ENCODE peak calls at places on chromosomes 2 and 18, in four cellular contexts. One of them, this sample, is unnamed.

GRCh38 chr2:35199298-35199697 is 1156.3 kb upstream of the CRIM1 start:
- DNase-seq in breast epithelium: no peak
- DNase-seq in HepG2: no peak
- DNase-seq in Peyer's patch: no peak
- DNase-seq in this sample: no peak

GRCh38 chr2:58042486-58042970 is 4.1 kb upstream of the VRK2 start:
- DNase-seq in breast epithelium: no peak
- DNase-seq in HepG2: peak; percentile 95
- DNase-seq in Peyer's patch: no peak
- DNase-seq in this sample: no peak

GRCh38 chr2:102439065-102439695 is 16.2 kb downstream of the IL18RAP start:
- DNase-seq in breast epithelium: no peak
- DNase-seq in HepG2: peak; percentile 10
- DNase-seq in Peyer's patch: no peak
- DNase-seq in this sample: no peak

GRCh38 chr2:27833931-27834330 is 56.3 kb downstream of the RBKS start:
- DNase-seq in breast epithelium: no peak
- DNase-seq in HepG2: no peak
- DNase-seq in Peyer's patch: no peak
- DNase-seq in this sample: no peak

GRCh38 chr2:121721926-121722325 is 14.7 kb downstream of the NIFK start:
- DNase-seq in breast epithelium: no peak
- DNase-seq in HepG2: no peak
- DNase-seq in Peyer's patch: no peak
- DNase-seq in this sample: no peak

GRCh38 chr18:3234457-3234856 is 13.1 kb upstream of the MYL12A start:
- DNase-seq in breast epithelium: no peak
- DNase-seq in HepG2: no peak
- DNase-seq in Peyer's patch: no peak
- DNase-seq in this sample: no peak

GRCh38 chr18:65398347-65398746 is 352.5 kb upstream of the CDH7 start:
- DNase-seq in breast epithelium: no peak
- DNase-seq in HepG2: no peak
- DNase-seq in Peyer's patch: no peak
- DNase-seq in this sample: no peak

GRCh38 chr2:127080941-127081769 is 25.8 kb downstream of the BIN1 start:
- DNase-seq in breast epithelium: no peak
- DNase-seq in HepG2: no peak
- DNase-seq in Peyer's patch: peak; percentile 67
- DNase-seq in this sample: peak; percentile 56

GRCh38 chr2:30257266-30258214 is 26.2 kb downstream of the LBH start:
- DNase-seq in breast epithelium: no peak
- DNase-seq in HepG2: no peak
- DNase-seq in Peyer's patch: no peak
- DNase-seq in this sample: no peak

GRCh38 chr2:119702918-119703401 is 24.0 kb downstream of the TMEM177 start:
- DNase-seq in breast epithelium: peak; percentile 29
- DNase-seq in HepG2: peak; percentile 73
- DNase-seq in Peyer's patch: peak; percentile 58
- DNase-seq in this sample: peak; percentile 58

GRCh38 chr2:228723599-228723998 is 542.1 kb upstream of the SPHKAP start:
- DNase-seq in breast epithelium: no peak
- DNase-seq in HepG2: no peak
- DNase-seq in Peyer's patch: no peak
- DNase-seq in this sample: no peak

GRCh38 chr2:136029149-136029548 is 43.7 kb upstream of the DARS1 start:
- DNase-seq in breast epithelium: no peak
- DNase-seq in HepG2: no peak
- DNase-seq in Peyer's patch: no peak
- DNase-seq in this sample: no peak

GRCh38 chr2:235468978-235469694 is 24.7 kb upstream of the AGAP1 start:
- DNase-seq in breast epithelium: peak; percentile 31
- DNase-seq in HepG2: no peak
- DNase-seq in Peyer's patch: no peak
- DNase-seq in this sample: no peak

GRCh38 chr2:20223345-20224190 is 1.4 kb downstream of the SDC1 start:
- DNase-seq in breast epithelium: peak; percentile 61
- DNase-seq in HepG2: peak; percentile 61
- DNase-seq in Peyer's patch: no peak
- DNase-seq in this sample: no peak

GRCh38 chr2:46334389-46335345 is 37.5 kb downstream of the EPAS1 start:
- DNase-seq in breast epithelium: no peak
- DNase-seq in HepG2: no peak
- DNase-seq in Peyer's patch: no peak
- DNase-seq in this sample: no peak

GRCh38 chr2:33526132-33526531 is 49.7 kb downstream of the RASGRP3 start:
- DNase-seq in breast epithelium: no peak
- DNase-seq in HepG2: no peak
- DNase-seq in Peyer's patch: no peak
- DNase-seq in this sample: no peak

GRCh38 chr2:144362401-144362800 is 157.5 kb downstream of the ZEB2 start:
- DNase-seq in breast epithelium: no peak
- DNase-seq in HepG2: no peak
- DNase-seq in Peyer's patch: no peak
- DNase-seq in this sample: no peak

GRCh38 chr2:235669269-235669831 is 175.5 kb downstream of the AGAP1 start:
- DNase-seq in breast epithelium: no peak
- DNase-seq in HepG2: peak; percentile 69
- DNase-seq in Peyer's patch: no peak
- DNase-seq in this sample: no peak

GRCh38 chr2:37585295-37585908 is 86.0 kb downstream of the CDC42EP3 start:
- DNase-seq in breast epithelium: no peak
- DNase-seq in HepG2: no peak
- DNase-seq in Peyer's patch: peak; percentile 26
- DNase-seq in this sample: no peak

GRCh38 chr2:47602996-47603395 is 179.9 kb upstream of the MSH6 start:
- DNase-seq in breast epithelium: no peak
- DNase-seq in HepG2: no peak
- DNase-seq in Peyer's patch: no peak
- DNase-seq in this sample: no peak

GRCh38 chr2:215968499-215968898 is 44.9 kb downstream of the MREG start:
- DNase-seq in breast epithelium: no peak
- DNase-seq in HepG2: no peak
- DNase-seq in Peyer's patch: no peak
- DNase-seq in this sample: no peak

GRCh38 chr2:168686485-168687191 is 115.8 kb upstream of the NOSTRIN start:
- DNase-seq in breast epithelium: no peak
- DNase-seq in HepG2: no peak
- DNase-seq in Peyer's patch: no peak
- DNase-seq in this sample: no peak

GRCh38 chr2:46002507-46002883 is 294.7 kb upstream of the EPAS1 start:
- DNase-seq in breast epithelium: no peak
- DNase-seq in HepG2: peak; percentile 88
- DNase-seq in Peyer's patch: no peak
- DNase-seq in this sample: no peak

GRCh38 chr2:143937563-143938346 is 582.2 kb downstream of the ZEB2 start:
- DNase-seq in breast epithelium: no peak
- DNase-seq in HepG2: no peak
- DNase-seq in Peyer's patch: no peak
- DNase-seq in this sample: no peak

GRCh38 chr2:24903527-24904103 is 16.4 kb downstream of the ADCY3 start:
- DNase-seq in breast epithelium: no peak
- DNase-seq in HepG2: no peak
- DNase-seq in Peyer's patch: no peak
- DNase-seq in this sample: no peak

GRCh38 chr2:136254681-136255080 is 136.7 kb upstream of the CXCR4 start:
- DNase-seq in breast epithelium: no peak
- DNase-seq in HepG2: no peak
- DNase-seq in Peyer's patch: no peak
- DNase-seq in this sample: no peak

GRCh38 chr2:166179201-166179600 is 51.4 kb upstream of the SCN1A start:
- DNase-seq in breast epithelium: no peak
- DNase-seq in HepG2: no peak
- DNase-seq in Peyer's patch: no peak
- DNase-seq in this sample: no peak

GRCh38 chr2:17429130-17429529 is 89.1 kb downstream of the RAD51AP2 start:
- DNase-seq in breast epithelium: no peak
- DNase-seq in HepG2: no peak
- DNase-seq in Peyer's patch: no peak
- DNase-seq in this sample: no peak

GRCh38 chr2:131156452-131157149 is 51.5 kb downstream of the PLEKHB2 start:
- DNase-seq in breast epithelium: no peak
- DNase-seq in HepG2: peak; percentile 37
- DNase-seq in Peyer's patch: no peak
- DNase-seq in this sample: no peak

DNA sequence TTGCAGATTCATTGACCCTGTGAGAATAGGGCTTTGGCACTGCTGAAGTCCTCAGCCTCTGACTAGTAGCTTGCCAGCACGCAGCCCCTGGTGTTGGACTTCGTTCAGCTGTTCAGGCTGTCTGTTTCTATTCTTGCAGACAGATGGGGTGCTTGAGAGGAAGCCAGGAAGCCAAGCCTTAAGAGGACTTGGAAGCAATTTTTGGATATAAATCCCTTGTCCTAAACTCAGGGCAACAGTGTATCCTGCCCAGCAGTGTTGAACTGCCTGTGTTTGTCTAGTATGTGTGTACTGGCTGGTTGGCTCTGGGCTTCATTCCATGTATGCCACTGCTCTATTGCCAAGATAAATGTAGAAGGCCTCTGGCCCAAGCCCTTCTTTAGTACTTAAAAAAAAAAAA is 108.6 kb downstream of the COMMD1 start:
- DNase-seq in breast epithelium: peak; percentile 84
- DNase-seq in HepG2: peak; percentile 38
- DNase-seq in Peyer's patch: no peak
- DNase-seq in this sample: no peak
- TF ChIP-seq CTCF in breast epithelium: no peak
- TF ChIP-seq CTCF in HepG2: peak; percentile 53
- TF ChIP-seq CTCF in Peyer's patch: no peak
- TF ChIP-seq CTCF in this sample: no peak

GRCh38 chr2:233174131-233174530 is 77.3 kb upstream of the ATG16L1 start:
- DNase-seq in breast epithelium: no peak
- DNase-seq in HepG2: no peak
- DNase-seq in Peyer's patch: no peak
- DNase-seq in this sample: no peak
- H3K4me1 ChIP-seq in breast epithelium: no peaks in the 10 kb centered on the region
- H3K4me1 ChIP-seq in HepG2: no peaks in the 10 kb centered on the region
- H3K4me1 ChIP-seq in Peyer's patch: no peaks in the 10 kb centered on the region
- H3K4me1 ChIP-seq in this sample: no peaks in the 10 kb centered on the region

GRCh38 chr2:128589681-128590080 is 271.0 kb upstream of the HS6ST1 start:
- DNase-seq in breast epithelium: no peak
- DNase-seq in HepG2: no peak
- DNase-seq in Peyer's patch: no peak
- DNase-seq in this sample: no peak
- TF ChIP-seq CTCF in breast epithelium: no peak
- TF ChIP-seq CTCF in HepG2: no peak
- TF ChIP-seq CTCF in Peyer's patch: no peak
- TF ChIP-seq CTCF in this sample: no peak

DNA sequence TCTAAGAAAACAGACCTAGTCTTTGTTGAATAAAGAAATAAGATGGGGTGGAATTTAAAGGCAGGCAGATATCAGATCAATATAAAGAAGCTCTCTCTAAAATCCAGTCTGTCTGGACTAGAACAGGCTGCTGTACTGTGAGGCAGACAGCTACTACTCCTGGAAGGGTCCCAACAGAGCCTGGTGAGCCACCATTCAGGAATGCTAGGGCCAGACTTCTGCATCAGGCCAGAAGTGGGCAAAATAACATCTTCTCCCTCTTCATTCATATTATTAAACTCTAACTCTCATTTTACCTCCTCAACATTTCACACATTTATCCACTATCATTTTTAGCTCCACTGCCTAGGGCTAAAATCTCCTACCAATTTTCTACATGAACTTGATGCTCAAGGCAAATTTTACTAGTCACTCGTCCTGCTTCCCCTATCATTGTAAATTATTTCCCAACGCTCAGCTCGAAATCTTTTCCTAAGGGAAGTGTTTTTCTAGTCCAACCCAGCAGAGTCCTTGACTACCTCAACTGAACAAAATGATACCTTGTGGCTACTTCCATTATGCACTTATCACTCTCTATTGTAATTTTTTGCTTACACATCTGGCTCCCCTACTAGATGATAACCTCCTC is 45.2 kb upstream of the GLS start:
- DNase-seq in breast epithelium: peak; percentile 44
- DNase-seq in HepG2: no peak
- DNase-seq in Peyer's patch: no peak
- DNase-seq in this sample: no peak
- H3K4me1 ChIP-seq in breast epithelium: no peaks in the 10 kb centered on the region
- H3K4me1 ChIP-seq in HepG2: peaks cover 4% of the 10 kb centered on the region
- H3K4me1 ChIP-seq in Peyer's patch: no peaks in the 10 kb centered on the region
- H3K4me1 ChIP-seq in this sample: no peaks in the 10 kb centered on the region

GRCh38 chr2:42095923-42096408 is 48.1 kb downstream of the PKDCC start:
- DNase-seq in breast epithelium: peak; percentile 54
- DNase-seq in HepG2: peak; percentile 81
- DNase-seq in Peyer's patch: peak; percentile 85
- DNase-seq in this sample: peak; percentile 84

GRCh38 chr2:42100696-42101585 is 53.1 kb downstream of the PKDCC start:
- DNase-seq in breast epithelium: peak; percentile 61
- DNase-seq in HepG2: no peak
- DNase-seq in Peyer's patch: peak; percentile 78
- DNase-seq in this sample: peak; percentile 75

GRCh38 chr2:42096869-42097591 is 49.2 kb downstream of the PKDCC start:
- DNase-seq in breast epithelium: no peak
- DNase-seq in HepG2: no peak
- DNase-seq in Peyer's patch: no peak
- DNase-seq in this sample: no peak

GRCh38 chr2:42099431-42100173 is 51.8 kb downstream of the PKDCC start:
- DNase-seq in breast epithelium: no peak
- DNase-seq in HepG2: no peak
- DNase-seq in Peyer's patch: peak; percentile 26
- DNase-seq in this sample: no peak

GRCh38 chr2:42098571-42099430 is 51.0 kb downstream of the PKDCC start:
- DNase-seq in breast epithelium: no peak
- DNase-seq in HepG2: no peak
- DNase-seq in Peyer's patch: peak; percentile 38
- DNase-seq in this sample: no peak
- TF ChIP-seq CTCF in breast epithelium: no peak
- TF ChIP-seq CTCF in HepG2: peak; percentile 20
- TF ChIP-seq CTCF in Peyer's patch: no peak
- TF ChIP-seq CTCF in this sample: no peak

GRCh38 chr2:54556659-54557121 is 100.6 kb downstream of the SPTBN1 start:
- DNase-seq in breast epithelium: no peak
- DNase-seq in HepG2: no peak
- DNase-seq in Peyer's patch: no peak
- DNase-seq in this sample: no peak
- H3K4me1 ChIP-seq in breast epithelium: peaks cover 8% of the 10 kb centered on the region
- H3K4me1 ChIP-seq in HepG2: peaks cover 58% of the 10 kb centered on the region
- H3K4me1 ChIP-seq in Peyer's patch: peaks cover 2% of the 10 kb centered on the region
- H3K4me1 ChIP-seq in this sample: peaks cover 27% of the 10 kb centered on the region

This sample was measured in CD8-positive, alpha-beta T cell.